ENCODE peak calls at places on chromosomes 3 and 15, in eight cellular contexts. One of them, this sample, is unnamed.

GRCh38 chr3:14410501-14411165 is 8.2 kb downstream of the SLC6A6 start:
- DNase-seq in HL-60: peak; percentile 96
- DNase-seq in hepatocyte: no peak
- DNase-seq in IMR-90: peak; percentile 92
- DNase-seq in AG09309: peak; percentile 83
- DNase-seq in upper lobe of right lung: peak; percentile 76
- DNase-seq in fibroblast of pulmonary artery: peak; percentile 89
- DNase-seq in GM06990: no peak
- DNase-seq in this sample: peak; percentile 88

GRCh38 chr15:67914537-67915373 is 74.9 kb upstream of the RNU6-1 start:
- DNase-seq in hepatocyte: peak; percentile 86
- DNase-seq in IMR-90: peak; percentile 28
- DNase-seq in AG09309: no peak
- DNase-seq in upper lobe of right lung: peak; percentile 80
- DNase-seq in HL-60: no peak
- DNase-seq in fibroblast of pulmonary artery: peak; percentile 47
- DNase-seq in GM06990: no peak
- DNase-seq in this sample: no peak

GRCh38 chr3:195522254-195523023 is 20.7 kb downstream of the PPP1R2 start:
- DNase-seq in IMR-90: peak; percentile 35
- DNase-seq in AG09309: no peak
- DNase-seq in hepatocyte: peak; percentile 40
- DNase-seq in upper lobe of right lung: no peak
- DNase-seq in HL-60: no peak
- DNase-seq in GM06990: no peak
- DNase-seq in fibroblast of pulmonary artery: peak; percentile 65
- DNase-seq in this sample: peak; percentile 55

GRCh38 chr15:38894260-38894948 is 329.8 kb upstream of the RASGRP1 start:
- DNase-seq in hepatocyte: no peak
- DNase-seq in fibroblast of pulmonary artery: peak; percentile 94
- DNase-seq in upper lobe of right lung: no peak
- DNase-seq in HL-60: no peak
- DNase-seq in AG09309: peak; percentile 96
- DNase-seq in IMR-90: peak; percentile 96
- DNase-seq in GM06990: no peak
- DNase-seq in this sample: peak; percentile 98

GRCh38 chr3:167872941-167873340 is 137.4 kb downstream of the SERPINI1 start:
- DNase-seq in fibroblast of pulmonary artery: no peak
- DNase-seq in IMR-90: no peak
- DNase-seq in AG09309: no peak
- DNase-seq in GM06990: no peak
- DNase-seq in hepatocyte: no peak
- DNase-seq in upper lobe of right lung: no peak
- DNase-seq in HL-60: no peak
- DNase-seq in this sample: no peak

GRCh38 chr3:8854656-8855055 is 85.2 kb upstream of the OXTR start:
- DNase-seq in upper lobe of right lung: no peak
- DNase-seq in hepatocyte: no peak
- DNase-seq in GM06990: no peak
- DNase-seq in HL-60: no peak
- DNase-seq in fibroblast of pulmonary artery: no peak
- DNase-seq in IMR-90: peak; percentile 65
- DNase-seq in AG09309: no peak
- DNase-seq in this sample: peak; percentile 25

GRCh38 chr3:170429050-170429449 is 10.4 kb downstream of the CLDN11 start:
- DNase-seq in hepatocyte: no peak
- DNase-seq in AG09309: peak; percentile 46
- DNase-seq in GM06990: no peak
- DNase-seq in fibroblast of pulmonary artery: peak; percentile 38
- DNase-seq in HL-60: no peak
- DNase-seq in upper lobe of right lung: no peak
- DNase-seq in IMR-90: no peak
- DNase-seq in this sample: no peak

GRCh38 chr15:89278307-89278706 is 34.5 kb downstream of the FANCI start:
- DNase-seq in AG09309: no peak
- DNase-seq in hepatocyte: no peak
- DNase-seq in upper lobe of right lung: no peak
- DNase-seq in IMR-90: peak; percentile 36
- DNase-seq in fibroblast of pulmonary artery: no peak
- DNase-seq in GM06990: no peak
- DNase-seq in HL-60: no peak
- DNase-seq in this sample: peak; percentile 68

GRCh38 chr3:177037241-177037640 is 160.0 kb downstream of the TBL1XR1 start:
- DNase-seq in fibroblast of pulmonary artery: no peak
- DNase-seq in GM06990: no peak
- DNase-seq in upper lobe of right lung: no peak
- DNase-seq in IMR-90: peak; percentile 17
- DNase-seq in HL-60: no peak
- DNase-seq in AG09309: no peak
- DNase-seq in hepatocyte: no peak
- DNase-seq in this sample: peak; percentile 40

GRCh38 chr15:93102211-93102610 is 13.2 kb upstream of the RGMA start:
- DNase-seq in IMR-90: no peak
- DNase-seq in fibroblast of pulmonary artery: no peak
- DNase-seq in AG09309: no peak
- DNase-seq in HL-60: no peak
- DNase-seq in GM06990: no peak
- DNase-seq in hepatocyte: no peak
- DNase-seq in upper lobe of right lung: no peak
- DNase-seq in this sample: no peak

GRCh38 chr3:12809001-12809400 is 12.5 kb downstream of the CAND2 start:
- DNase-seq in hepatocyte: no peak
- DNase-seq in AG09309: no peak
- DNase-seq in fibroblast of pulmonary artery: no peak
- DNase-seq in HL-60: no peak
- DNase-seq in GM06990: no peak
- DNase-seq in IMR-90: no peak
- DNase-seq in upper lobe of right lung: no peak
- DNase-seq in this sample: no peak

GRCh38 chr3:12808587-12808986 is 12.1 kb downstream of the CAND2 start:
- DNase-seq in hepatocyte: no peak
- DNase-seq in GM06990: no peak
- DNase-seq in fibroblast of pulmonary artery: no peak
- DNase-seq in upper lobe of right lung: no peak
- DNase-seq in HL-60: no peak
- DNase-seq in IMR-90: no peak
- DNase-seq in AG09309: no peak
- DNase-seq in this sample: no peak

GRCh38 chr3:12810013-12810780 is 13.7 kb downstream of the CAND2 start:
- DNase-seq in IMR-90: peak; percentile 81
- DNase-seq in hepatocyte: peak; percentile 98
- DNase-seq in AG09309: peak; percentile 29
- DNase-seq in HL-60: peak; percentile 76
- DNase-seq in upper lobe of right lung: peak; percentile 98
- DNase-seq in GM06990: peak; percentile 86
- DNase-seq in fibroblast of pulmonary artery: peak; percentile 90
- DNase-seq in this sample: peak; percentile 84

GRCh38 chr3:12807960-12808359 is 11.5 kb downstream of the CAND2 start:
- DNase-seq in fibroblast of pulmonary artery: no peak
- DNase-seq in IMR-90: no peak
- DNase-seq in hepatocyte: no peak
- DNase-seq in upper lobe of right lung: peak; percentile 27
- DNase-seq in HL-60: no peak
- DNase-seq in GM06990: no peak
- DNase-seq in AG09309: no peak
- DNase-seq in this sample: no peak

GRCh38 chr3:12809435-12809834 is 13.0 kb downstream of the CAND2 start:
- DNase-seq in upper lobe of right lung: no peak
- DNase-seq in IMR-90: no peak
- DNase-seq in fibroblast of pulmonary artery: no peak
- DNase-seq in hepatocyte: no peak
- DNase-seq in GM06990: no peak
- DNase-seq in HL-60: no peak
- DNase-seq in AG09309: no peak
- DNase-seq in this sample: no peak
- H3K4me3 ChIP-seq in upper lobe of right lung: peak overlapping the region; percentile 67
- H3K4me3 ChIP-seq in IMR-90: no peak overlapping the region
- H3K4me3 ChIP-seq in fibroblast of pulmonary artery: peak overlapping the region; percentile 60
- H3K4me3 ChIP-seq in hepatocyte: no peak overlapping the region
- H3K4me3 ChIP-seq in GM06990: no peak overlapping the region
- H3K4me3 ChIP-seq in HL-60: no peak overlapping the region
- H3K4me3 ChIP-seq in AG09309: no peak overlapping the region
- H3K4me3 ChIP-seq in this sample: peak overlapping the region; percentile 47

DNA sequence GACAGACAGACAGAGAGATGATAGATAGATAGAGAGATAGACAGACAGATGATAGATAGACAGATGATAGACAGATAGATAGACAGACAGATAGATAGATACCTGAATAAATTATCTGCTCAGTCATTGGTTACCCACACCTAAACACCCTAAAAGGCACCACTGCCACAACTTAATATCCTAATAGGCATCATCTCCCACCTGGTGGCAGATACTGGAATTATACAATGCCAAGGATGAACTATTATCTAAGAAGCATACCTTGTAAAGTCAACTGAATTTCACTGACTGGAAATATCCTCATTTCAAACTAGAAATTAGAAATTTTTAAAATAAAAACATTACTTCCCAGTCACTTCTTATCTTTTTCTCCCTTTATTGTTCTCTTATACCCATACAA is 19.4 kb upstream of the ATP8B4 start:
- DNase-seq in fibroblast of pulmonary artery: no peak
- DNase-seq in IMR-90: peak; percentile 34
- DNase-seq in upper lobe of right lung: no peak
- DNase-seq in GM06990: no peak
- DNase-seq in AG09309: no peak
- DNase-seq in HL-60: no peak
- DNase-seq in hepatocyte: no peak
- DNase-seq in this sample: peak; percentile 71
- TF ChIP-seq CTCF in fibroblast of pulmonary artery: peak; percentile 22
- TF ChIP-seq CTCF in IMR-90: peak; percentile 39
- TF ChIP-seq CTCF in upper lobe of right lung: peak; percentile 10
- TF ChIP-seq CTCF in GM06990: peak; percentile 7
- TF ChIP-seq CTCF in AG09309: peak; percentile 19
- TF ChIP-seq CTCF in HL-60: no peak
- TF ChIP-seq CTCF in hepatocyte: no peak
- TF ChIP-seq CTCF in this sample: peak; percentile 51

GRCh38 chr3:16380421-16380820 is 115.4 kb downstream of the OXNAD1 start:
- DNase-seq in fibroblast of pulmonary artery: no peak
- DNase-seq in IMR-90: no peak
- DNase-seq in hepatocyte: no peak
- DNase-seq in upper lobe of right lung: no peak
- DNase-seq in HL-60: no peak
- DNase-seq in GM06990: no peak
- DNase-seq in AG09309: no peak
- DNase-seq in this sample: no peak

GRCh38 chr3:16379838-16380237 is 114.8 kb downstream of the OXNAD1 start:
- DNase-seq in upper lobe of right lung: no peak
- DNase-seq in fibroblast of pulmonary artery: no peak
- DNase-seq in hepatocyte: no peak
- DNase-seq in IMR-90: no peak
- DNase-seq in HL-60: no peak
- DNase-seq in GM06990: no peak
- DNase-seq in AG09309: no peak
- DNase-seq in this sample: no peak

GRCh38 chr3:16377847-16378302 is 112.9 kb downstream of the OXNAD1 start:
- DNase-seq in IMR-90: no peak
- DNase-seq in fibroblast of pulmonary artery: no peak
- DNase-seq in GM06990: no peak
- DNase-seq in HL-60: no peak
- DNase-seq in hepatocyte: no peak
- DNase-seq in AG09309: no peak
- DNase-seq in upper lobe of right lung: no peak
- DNase-seq in this sample: no peak

GRCh38 chr3:16378415-16378814 is 113.4 kb downstream of the OXNAD1 start:
- DNase-seq in HL-60: no peak
- DNase-seq in fibroblast of pulmonary artery: no peak
- DNase-seq in IMR-90: peak; percentile 48
- DNase-seq in GM06990: no peak
- DNase-seq in AG09309: no peak
- DNase-seq in hepatocyte: no peak
- DNase-seq in upper lobe of right lung: no peak
- DNase-seq in this sample: no peak

GRCh38 chr3:16378920-16379319 is 113.9 kb downstream of the OXNAD1 start:
- DNase-seq in AG09309: no peak
- DNase-seq in IMR-90: peak; percentile 96
- DNase-seq in hepatocyte: no peak
- DNase-seq in GM06990: peak; percentile 66
- DNase-seq in HL-60: no peak
- DNase-seq in upper lobe of right lung: no peak
- DNase-seq in fibroblast of pulmonary artery: no peak
- DNase-seq in this sample: peak; percentile 73
- H3K4me3 ChIP-seq in AG09309: no peak overlapping the region
- H3K4me3 ChIP-seq in IMR-90: no peak overlapping the region
- H3K4me3 ChIP-seq in hepatocyte: no peak overlapping the region
- H3K4me3 ChIP-seq in GM06990: no peak overlapping the region
- H3K4me3 ChIP-seq in HL-60: no peak overlapping the region
- H3K4me3 ChIP-seq in upper lobe of right lung: no peak overlapping the region
- H3K4me3 ChIP-seq in fibroblast of pulmonary artery: no peak overlapping the region
- H3K4me3 ChIP-seq in this sample: no peak overlapping the region

GRCh38 chr15:19987389-19988048 is 554.1 kb downstream of the GOLGA6L6 start:
- DNase-seq in AG09309: no peak
- DNase-seq in IMR-90: no peak
- DNase-seq in hepatocyte: no peak
- DNase-seq in fibroblast of pulmonary artery: no peak
- DNase-seq in upper lobe of right lung: no peak
- DNase-seq in GM06990: no peak
- DNase-seq in HL-60: no peak
- DNase-seq in this sample: no peak
- TF ChIP-seq CTCF in AG09309: no peak
- TF ChIP-seq CTCF in IMR-90: no peak
- TF ChIP-seq CTCF in hepatocyte: no peak
- TF ChIP-seq CTCF in fibroblast of pulmonary artery: no peak
- TF ChIP-seq CTCF in upper lobe of right lung: no peak
- TF ChIP-seq CTCF in GM06990: peak; percentile 4
- TF ChIP-seq CTCF in HL-60: no peak
- TF ChIP-seq CTCF in this sample: no peak

DNA sequence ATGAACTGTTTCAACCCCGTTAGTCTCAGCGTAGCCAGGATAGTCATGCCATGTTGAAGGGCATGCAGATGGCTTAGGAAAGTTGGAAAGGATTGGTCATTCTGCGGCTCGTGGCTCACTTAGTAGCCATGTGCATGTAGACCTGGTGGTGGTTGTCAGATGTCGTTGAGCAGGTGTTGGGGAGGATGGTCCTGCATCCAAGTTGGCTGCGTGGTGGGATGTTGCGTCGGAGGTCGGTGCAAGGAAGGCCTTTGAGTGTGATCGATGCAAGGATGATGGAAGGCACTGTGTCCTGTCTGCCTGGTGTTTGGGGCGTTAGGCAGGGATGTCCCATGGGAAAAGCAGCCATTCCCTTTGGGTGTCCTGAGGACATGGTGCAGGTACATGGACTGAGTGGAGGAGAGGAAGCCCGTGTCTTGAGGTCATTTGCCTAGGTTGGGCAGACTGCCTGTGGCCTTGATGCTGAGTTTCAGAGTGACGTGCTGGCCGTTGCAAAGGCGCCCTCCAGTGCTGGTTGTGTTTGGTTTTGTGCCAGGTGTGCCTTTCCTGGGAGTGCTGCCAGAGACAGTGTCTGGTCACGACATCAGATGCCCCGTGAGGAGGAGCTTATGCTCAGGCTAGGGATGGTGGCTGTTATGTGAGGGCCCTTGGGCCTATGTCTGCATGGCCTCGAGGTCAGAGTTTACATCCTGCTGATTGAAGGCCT is 103.4 kb downstream of the SNRPN start:
- DNase-seq in fibroblast of pulmonary artery: no peak
- DNase-seq in hepatocyte: no peak
- DNase-seq in IMR-90: no peak
- DNase-seq in HL-60: no peak
- DNase-seq in upper lobe of right lung: peak; percentile 46
- DNase-seq in AG09309: no peak
- DNase-seq in GM06990: no peak
- DNase-seq in this sample: no peak
- H3K4me3 ChIP-seq in fibroblast of pulmonary artery: no peak overlapping the region
- H3K4me3 ChIP-seq in hepatocyte: no peak overlapping the region
- H3K4me3 ChIP-seq in IMR-90: no peak overlapping the region
- H3K4me3 ChIP-seq in HL-60: no peak overlapping the region
- H3K4me3 ChIP-seq in upper lobe of right lung: no peak overlapping the region
- H3K4me3 ChIP-seq in AG09309: no peak overlapping the region
- H3K4me3 ChIP-seq in GM06990: no peak overlapping the region
- H3K4me3 ChIP-seq in this sample: no peak overlapping the region